ENCODE peak calls at places on chromosomes 11 and 22, in eight cellular contexts. L is H1, H is spleen, I is tibial nerve, Z is uterus, B is mammary epithelial cell, P is fibroblast of villous mesenchyme, K is fibroblast of mammary gland. W is an unnamed sample.

GRCh38 chr11:46475041-46475925 is 83.7 kb upstream of the CHRM4 start:
- DNase-seq in L (no peak), H (no peak), I (no peak), Z (no peak), B (no peak), P (no peak), K (no peak), W (no peak)

GRCh38 chr11:73013021-73013420 is 129.1 kb downstream of the FCHSD2 start:
- DNase-seq in L (no peak), H (no peak), I (no peak), Z (no peak), B (no peak), P (no peak), K (no peak), W (no peak)

GRCh38 chr11:126362879-126363655 is 7.6 kb downstream of the ST3GAL4 start:
- DNase-seq in L (no peak), H (peak; percentile 58), I (no peak), Z (peak; percentile 12), B (no peak), P (no peak), K (no peak), W (no peak)

GRCh38 chr11:61056566-61056965 is 45.7 kb upstream of the CD5 start:
- DNase-seq in L (no peak), H (no peak), I (no peak), Z (no peak), B (no peak), P (no peak), K (no peak), W (no peak)

GRCh38 chr11:113237261-113237660 is 77.1 kb upstream of the TTC12 start:
- DNase-seq in L (no peak), H (no peak), I (no peak), Z (no peak), B (no peak), P (no peak), K (no peak), W (no peak)

GRCh38 chr11:27795955-27796861 is 96.0 kb upstream of the BDNF start:
- DNase-seq in L (peak; percentile 69), H (no peak), I (no peak), Z (no peak), B (no peak), P (no peak), K (no peak), W (no peak)

GRCh38 chr11:46382644-46383403 is 1.4 kb downstream of the MDK start:
- DNase-seq in L (no peak), H (peak; percentile 74), I (no peak), Z (no peak), B (no peak), P (peak; percentile 49), K (peak; percentile 53), W (peak; percentile 63)

GRCh38 chr11:1235615-1236315 is 12.9 kb downstream of the MUC5B start:
- DNase-seq in L (no peak), H (peak; percentile 70), I (no peak), Z (no peak), B (no peak), P (no peak), K (no peak), W (no peak)

GRCh38 chr22:31122532-31123291 is at the start of gene INPP5J:
- DNase-seq in L (no peak), H (peak; percentile 51), I (no peak), Z (peak; percentile 58), B (peak; percentile 35), P (peak; percentile 41), K (peak; percentile 36), W (peak; percentile 36)

GRCh38 chr22:48565901-48566501 is 1261.7 kb downstream of the BRD1 start:
- DNase-seq in L (no peak), H (no peak), I (no peak), Z (no peak), B (no peak), P (no peak), K (no peak), W (no peak)

GRCh38 chr11:75334402-75334891 is 17.0 kb downstream of the ARRB1 start:
- DNase-seq in L (no peak), H (no peak), I (no peak), Z (no peak), B (no peak), P (no peak), K (no peak), W (no peak)

GRCh38 chr11:15970506-15971214 is 385.7 kb downstream of the SOX6 start:
- DNase-seq in L (no peak), H (no peak), I (no peak), Z (no peak), B (peak; percentile 29), P (no peak), K (no peak), W (peak; percentile 10)

GRCh38 chr11:4491878-4492606 is 9.6 kb downstream of the OR52K1 start:
- DNase-seq in L (no peak), H (no peak), I (no peak), Z (no peak), B (no peak), P (no peak), K (peak; percentile 38), W (peak; percentile 56)

GRCh38 chr11:69234171-69234570 is 59.8 kb upstream of the MYEOV start:
- DNase-seq in L (no peak), H (no peak), I (no peak), Z (no peak), B (no peak), P (no peak), K (no peak), W (no peak)

GRCh38 chr11:45484326-45484725 is 181.1 kb downstream of the CHST1 start:
- DNase-seq in L (no peak), H (peak; percentile 54), I (no peak), Z (no peak), B (no peak), P (no peak), K (no peak), W (no peak)

GRCh38 chr11:68840661-68841653 is 759 bp downstream of the CPT1A start:
- DNase-seq in L (no peak), H (peak; percentile 93), I (peak; percentile 29), Z (peak; percentile 54), B (no peak), P (peak; percentile 85), K (peak; percentile 40), W (peak; percentile 53)

GRCh38 chr11:65850217-65851082 is 7.5 kb downstream of the CFL1 start:
- DNase-seq in L (no peak), H (no peak), I (no peak), Z (no peak), B (no peak), P (no peak), K (no peak), W (no peak)

GRCh38 chr22:29470159-29470855 is 9.7 kb upstream of the NEFH start:
- DNase-seq in L (peak; percentile 81), H (peak; percentile 88), I (no peak), Z (peak; percentile 29), B (peak; percentile 64), P (peak; percentile 59), K (peak; percentile 26), W (peak; percentile 55)

GRCh38 chr11:96045622-96046456 is 121.9 kb upstream of the MTMR2 start:
- DNase-seq in L (peak; percentile 73), H (no peak), I (peak; percentile 15), Z (peak; percentile 54), B (no peak), P (peak; percentile 50), K (peak; percentile 74), W (peak; percentile 69)

GRCh38 chr22:30398685-30399680 is 2.2 kb downstream of the SEC14L2 start:
- DNase-seq in L (no peak), H (no peak), I (no peak), Z (no peak), B (peak; percentile 52), P (no peak), K (peak; percentile 57), W (no peak)

GRCh38 chr22:42717197-42717967 is 3.3 kb downstream of the A4GALT start:
- DNase-seq in L (peak; percentile 36), H (no peak), I (no peak), Z (peak; percentile 72), B (peak; percentile 11), P (peak; percentile 36), K (peak; percentile 45), W (peak; percentile 56)

GRCh38 chr22:30116362-30117117 is 36.3 kb downstream of the HORMAD2 start:
- DNase-seq in L (no peak), H (no peak), I (no peak), Z (no peak), B (peak; percentile 76), P (peak; percentile 45), K (peak; percentile 70), W (peak; percentile 48)

GRCh38 chr22:46245515-46245914 is 4.6 kb downstream of the CDPF1 start:
- DNase-seq in L (no peak), H (no peak), I (no peak), Z (no peak), B (no peak), P (no peak), K (no peak), W (peak; percentile 27)

GRCh38 chr11:2298131-2298794 is 3.5 kb downstream of the C11orf21 start:
- DNase-seq in L (no peak), H (peak; percentile 68), I (no peak), Z (no peak), B (no peak), P (no peak), K (no peak), W (no peak)

GRCh38 chr11:2299773-2300172 is 1.9 kb downstream of the C11orf21 start:
- DNase-seq in L (no peak), H (peak; percentile 76), I (no peak), Z (no peak), B (no peak), P (no peak), K (no peak), W (no peak)

GRCh38 chr11:2300290-2300935 is 1.3 kb downstream of the C11orf21 start:
- DNase-seq in L (no peak), H (peak; percentile 85), I (no peak), Z (no peak), B (no peak), P (no peak), K (no peak), W (no peak)

GRCh38 chr11:2297623-2298030 is 4.1 kb downstream of the C11orf21 start:
- DNase-seq in L (no peak), H (no peak), I (no peak), Z (no peak), B (no peak), P (no peak), K (no peak), W (no peak)

GRCh38 chr11:2298795-2299747 is 2.6 kb downstream of the C11orf21 start:
- DNase-seq in L (peak; percentile 25), H (peak; percentile 80), I (no peak), Z (no peak), B (peak; percentile 21), P (no peak), K (no peak), W (peak; percentile 23)
- TF ChIP-seq CTCF in L (peak; percentile 80), H (peak; percentile 56), I (peak; percentile 41), Z (peak; percentile 9), B (peak; percentile 32), P (peak; percentile 41), K (no peak), W (peak; percentile 7)

GRCh38 chr11:83285131-83285770 is 916 bp downstream of the CCDC90B start:
- DNase-seq in L (no peak), H (no peak), I (no peak), Z (no peak), B (no peak), P (no peak), K (no peak), W (no peak)
- H3K4me3 ChIP-seq in L (peak overlapping the region; percentile 89), H (peak overlapping the region; percentile 90), I (peak overlapping the region; percentile 73), Z (peak overlapping the region; percentile 94), B (peak overlapping the region; percentile 85), P (peak overlapping the region; percentile 64), K (peak overlapping the region; percentile 96), W (peak overlapping the region; percentile 91)

GRCh38 chr11:43931717-43932039 is 10.8 kb upstream of the C11orf96 start:
- DNase-seq in L (no peak), H (no peak), I (no peak), Z (no peak), B (no peak), P (no peak), K (no peak), W (no peak)
- TF ChIP-seq CTCF in L (peak; percentile 27), H (no peak), I (no peak), Z (peak; percentile 12), B (no peak), P (peak; percentile 8), K (no peak), W (no peak)

GRCh38 chr11:64007629-64008282 is 21.5 kb downstream of the OTUB1 start:
- DNase-seq in L (no peak), H (peak; percentile 91), I (peak; percentile 33), Z (peak; percentile 79), B (no peak), P (peak; percentile 65), K (peak; percentile 27), W (peak; percentile 41)
- H3K4me3 ChIP-seq in L (peak overlapping the region; percentile 40), H (peak overlapping the region; percentile 39), I (peak overlapping the region; percentile 18), Z (peak overlapping the region; percentile 34), B (peak overlapping the region; percentile 29), P (peak overlapping the region; percentile 40), K (peak overlapping the region; percentile 30), W (peak overlapping the region; percentile 22)

W was measured in cardiac fibroblast.